ENCODE peak calls at places on chromosomes 12 and 14, in four cellular contexts. One of them, this sample, is unnamed.
A peak's percentile ranks its signal among the peaks of the same experiment; 100 is the strongest.

GRCh38 chr12:68587448-68587873 is 23.2 kb upstream of the RAP1B start:
- DNase-seq in prostate gland: no peak
- DNase-seq in sigmoid colon: no peak
- DNase-seq in HCT116: no peak
- DNase-seq in this sample: no peak

GRCh38 chr12:122894173-122895121 is 1.5 kb downstream of the VPS37B start:
- DNase-seq in prostate gland: no peak
- DNase-seq in sigmoid colon: no peak
- DNase-seq in HCT116: no peak
- DNase-seq in this sample: no peak

GRCh38 chr14:69324341-69324931 is 64.5 kb downstream of the GALNT16 start:
- DNase-seq in sigmoid colon: peak; percentile 46
- DNase-seq in HCT116: no peak
- DNase-seq in prostate gland: no peak
- DNase-seq in this sample: no peak

GRCh38 chr14:90850487-90850886 is 34.3 kb upstream of the TTC7B start:
- DNase-seq in HCT116: peak; percentile 45
- DNase-seq in prostate gland: no peak
- DNase-seq in sigmoid colon: no peak
- DNase-seq in this sample: no peak

GRCh38 chr12:20220339-20220738 is 148.0 kb upstream of the PDE3A start:
- DNase-seq in prostate gland: no peak
- DNase-seq in HCT116: peak; percentile 36
- DNase-seq in sigmoid colon: no peak
- DNase-seq in this sample: no peak

GRCh38 chr14:23881292-23881691 is 72.3 kb upstream of the DHRS4 start:
- DNase-seq in prostate gland: no peak
- DNase-seq in HCT116: no peak
- DNase-seq in sigmoid colon: no peak
- DNase-seq in this sample: no peak

GRCh38 chr14:68736519-68736918 is 56.3 kb downstream of the ZFP36L1 start:
- DNase-seq in prostate gland: no peak
- DNase-seq in sigmoid colon: no peak
- DNase-seq in HCT116: no peak
- DNase-seq in this sample: no peak

GRCh38 chr12:132133952-132134652 is 10.0 kb downstream of the DDX51 start:
- DNase-seq in sigmoid colon: no peak
- DNase-seq in HCT116: no peak
- DNase-seq in prostate gland: no peak
- DNase-seq in this sample: no peak

GRCh38 chr14:68239988-68240387 is 420.4 kb downstream of the RAD51B start:
- DNase-seq in sigmoid colon: peak; percentile 88
- DNase-seq in prostate gland: no peak
- DNase-seq in HCT116: no peak
- DNase-seq in this sample: no peak

GRCh38 chr14:67311868-67312267 is 47.7 kb downstream of the ATP6V1D start:
- DNase-seq in sigmoid colon: no peak
- DNase-seq in prostate gland: no peak
- DNase-seq in HCT116: no peak
- DNase-seq in this sample: no peak

GRCh38 chr12:46875095-46875494 is 49.3 kb upstream of the SLC38A4 start:
- DNase-seq in HCT116: no peak
- DNase-seq in prostate gland: no peak
- DNase-seq in sigmoid colon: no peak
- DNase-seq in this sample: no peak

GRCh38 chr14:90820958-90821357 is 4.7 kb upstream of the TTC7B start:
- DNase-seq in HCT116: no peak
- DNase-seq in prostate gland: no peak
- DNase-seq in sigmoid colon: no peak
- DNase-seq in this sample: no peak

GRCh38 chr12:79689477-79690155 is 1.1 kb downstream of the PAWR start:
- DNase-seq in prostate gland: peak; percentile 67
- DNase-seq in sigmoid colon: no peak
- DNase-seq in HCT116: no peak
- DNase-seq in this sample: peak; percentile 61

GRCh38 chr14:24056800-24057184 is 5.0 kb downstream of the CARMIL3 start:
- DNase-seq in prostate gland: no peak
- DNase-seq in sigmoid colon: peak; percentile 53
- DNase-seq in HCT116: no peak
- DNase-seq in this sample: no peak

GRCh38 chr12:22415342-22416309 is 81.1 kb upstream of the ST8SIA1 start:
- DNase-seq in sigmoid colon: no peak
- DNase-seq in prostate gland: peak; percentile 80
- DNase-seq in HCT116: no peak
- DNase-seq in this sample: no peak

GRCh38 chr14:90553921-90554336 is 157.1 kb downstream of the CALM1 start:
- DNase-seq in sigmoid colon: peak; percentile 64
- DNase-seq in prostate gland: no peak
- DNase-seq in HCT116: no peak
- DNase-seq in this sample: no peak

GRCh38 chr12:19755141-19755540 is 315.8 kb downstream of the AEBP2 start:
- DNase-seq in sigmoid colon: no peak
- DNase-seq in HCT116: no peak
- DNase-seq in prostate gland: no peak
- DNase-seq in this sample: no peak

DNA sequence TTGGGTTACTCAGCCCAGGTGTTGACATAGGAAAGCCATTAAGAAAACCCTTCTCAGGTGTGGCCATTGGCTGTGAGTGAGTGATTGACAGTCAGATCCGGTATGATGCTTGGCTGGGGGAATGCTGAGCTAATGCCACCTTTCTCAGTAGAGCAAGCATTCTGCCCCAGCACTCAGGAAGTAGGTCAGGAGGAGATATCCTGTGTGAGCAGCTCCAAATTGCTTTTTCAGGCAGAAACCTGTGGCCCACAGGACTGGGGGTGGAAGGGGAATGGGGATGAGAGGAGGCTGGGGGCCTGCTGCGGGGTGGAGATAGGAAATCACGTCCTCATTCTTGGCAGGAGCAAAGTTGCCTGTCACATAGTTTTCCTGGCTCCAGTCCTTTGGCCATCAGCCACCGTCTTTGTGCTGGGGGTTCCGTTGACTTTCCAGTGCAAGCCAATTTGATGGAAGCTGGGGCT is 55.7 kb downstream of the NINJ2 start:
- DNase-seq in prostate gland: no peak
- DNase-seq in sigmoid colon: no peak
- DNase-seq in HCT116: no peak
- DNase-seq in this sample: peak; percentile 80
- TF ChIP-seq POLR2AphosphoS5 in prostate gland: no peak
- TF ChIP-seq POLR2AphosphoS5 in sigmoid colon: no peak
- TF ChIP-seq POLR2AphosphoS5 in HCT116: no peak
- TF ChIP-seq POLR2AphosphoS5 in this sample: no peak

GRCh38 chr14:47332939-47333338 is 342.5 kb downstream of the MDGA2 start:
- DNase-seq in prostate gland: no peak
- DNase-seq in HCT116: no peak
- DNase-seq in sigmoid colon: no peak
- DNase-seq in this sample: no peak
- H3K9me3 ChIP-seq in prostate gland: no peaks in the 10 kb centered on the region
- H3K9me3 ChIP-seq in HCT116: no peaks in the 10 kb centered on the region
- H3K9me3 ChIP-seq in sigmoid colon: no peaks in the 10 kb centered on the region
- H3K9me3 ChIP-seq in this sample: no peaks in the 10 kb centered on the region

DNA sequence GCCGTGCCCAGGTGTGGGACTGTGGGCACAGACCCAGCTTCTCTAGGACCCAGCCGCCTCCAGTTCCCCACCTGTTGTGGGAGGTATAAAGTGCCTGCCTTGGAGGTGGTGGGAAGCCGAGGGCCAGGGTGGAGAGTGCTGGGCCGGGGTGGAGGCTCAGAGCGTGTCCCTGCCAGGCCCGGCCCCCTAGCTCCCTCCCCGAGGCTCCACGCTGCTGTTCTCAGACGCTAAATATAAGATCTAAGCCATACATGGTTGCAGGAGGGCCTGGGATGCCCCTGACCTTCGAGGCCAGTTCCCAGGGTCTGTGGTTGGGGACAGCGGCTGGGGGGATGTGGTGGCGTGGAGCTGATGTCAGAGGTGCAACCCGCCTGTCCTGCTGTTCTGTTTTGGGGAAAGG is 10.8 kb downstream of the INF2 start:
- DNase-seq in prostate gland: no peak
- DNase-seq in HCT116: no peak
- DNase-seq in sigmoid colon: no peak
- DNase-seq in this sample: no peak
- H3K27ac ChIP-seq in prostate gland: no peak overlapping the region
- H3K27ac ChIP-seq in HCT116: peak overlapping the region; percentile 22
- H3K27ac ChIP-seq in sigmoid colon: peak overlapping the region; percentile 82
- H3K27ac ChIP-seq in this sample: peak overlapping the region; percentile 35

GRCh38 chr12:110403146-110403974 is at the start of gene ANAPC7:
- DNase-seq in prostate gland: peak; percentile 87
- DNase-seq in sigmoid colon: peak; percentile 96
- DNase-seq in HCT116: peak; percentile 83
- DNase-seq in this sample: peak; percentile 94

DNA sequence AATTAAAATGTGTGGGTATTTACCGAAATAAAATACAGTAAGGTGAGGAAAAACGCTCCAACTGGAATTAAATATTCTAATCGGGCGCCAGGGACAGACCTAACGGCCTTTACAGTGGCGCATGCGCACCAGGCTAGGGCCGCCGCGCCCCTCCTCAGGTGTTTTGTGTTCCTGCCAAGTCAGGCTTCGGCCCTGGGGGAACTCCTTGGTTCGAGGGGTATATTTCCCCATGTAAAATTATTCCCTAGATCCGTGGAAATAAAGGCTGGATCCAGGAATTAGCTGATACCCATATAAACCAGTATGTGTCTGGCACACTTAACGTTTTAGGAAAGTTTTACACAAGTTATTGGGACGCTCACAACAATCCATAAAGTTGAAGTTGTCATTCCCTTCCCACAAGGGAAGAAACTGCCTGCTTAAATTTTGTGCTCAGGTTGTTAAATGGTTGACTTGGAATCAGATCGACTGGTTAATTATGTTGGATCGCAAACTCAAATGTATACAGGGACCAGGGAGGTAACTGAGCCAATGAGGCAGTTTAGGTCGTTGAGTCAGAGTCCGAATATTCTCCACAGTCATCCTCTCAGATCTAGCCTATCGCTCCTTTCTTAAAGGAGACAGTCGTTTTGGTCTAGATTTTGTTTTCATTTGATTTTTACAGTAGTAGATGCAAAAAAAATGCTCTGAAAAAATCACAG is 617 bp upstream of the ANAPC7 start:
- DNase-seq in sigmoid colon: peak; percentile 82
- DNase-seq in prostate gland: peak; percentile 52
- DNase-seq in HCT116: peak; percentile 45
- DNase-seq in this sample: peak; percentile 77
- TF ChIP-seq POLR2AphosphoS5 in sigmoid colon: no peak
- TF ChIP-seq POLR2AphosphoS5 in prostate gland: no peak
- TF ChIP-seq POLR2AphosphoS5 in HCT116: peak; percentile 80
- TF ChIP-seq POLR2AphosphoS5 in this sample: no peak

GRCh38 chr12:52815161-52815560 is 1.2 kb upstream of the KRT4 start:
- DNase-seq in HCT116: no peak
- DNase-seq in prostate gland: no peak
- DNase-seq in sigmoid colon: no peak
- DNase-seq in this sample: no peak
- H3K9me3 ChIP-seq in HCT116: no peaks in the 10 kb centered on the region
- H3K9me3 ChIP-seq in prostate gland: no peaks in the 10 kb centered on the region
- H3K9me3 ChIP-seq in sigmoid colon: no peaks in the 10 kb centered on the region
- H3K9me3 ChIP-seq in this sample: no peaks in the 10 kb centered on the region

GRCh38 chr14:21017528-21018245 is 7.2 kb downstream of the NDRG2 start:
- DNase-seq in HCT116: no peak
- DNase-seq in prostate gland: no peak
- DNase-seq in sigmoid colon: no peak
- DNase-seq in this sample: no peak
- H3K27ac ChIP-seq in HCT116: no peak overlapping the region
- H3K27ac ChIP-seq in prostate gland: no peak overlapping the region
- H3K27ac ChIP-seq in sigmoid colon: no peak overlapping the region
- H3K27ac ChIP-seq in this sample: no peak overlapping the region

GRCh38 chr12:121783771-121784170 is 9.7 kb downstream of the RHOF start:
- DNase-seq in HCT116: no peak
- DNase-seq in prostate gland: no peak
- DNase-seq in sigmoid colon: no peak
- DNase-seq in this sample: no peak

GRCh38 chr12:121784460-121784859 is 9.0 kb downstream of the RHOF start:
- DNase-seq in HCT116: no peak
- DNase-seq in prostate gland: no peak
- DNase-seq in sigmoid colon: no peak
- DNase-seq in this sample: no peak

GRCh38 chr12:121787063-121787774 is 6.3 kb downstream of the RHOF start:
- DNase-seq in sigmoid colon: no peak
- DNase-seq in HCT116: no peak
- DNase-seq in prostate gland: no peak
- DNase-seq in this sample: no peak

GRCh38 chr12:121788176-121788818 is 5.2 kb downstream of the RHOF start:
- DNase-seq in prostate gland: no peak
- DNase-seq in HCT116: no peak
- DNase-seq in sigmoid colon: no peak
- DNase-seq in this sample: no peak

DNA sequence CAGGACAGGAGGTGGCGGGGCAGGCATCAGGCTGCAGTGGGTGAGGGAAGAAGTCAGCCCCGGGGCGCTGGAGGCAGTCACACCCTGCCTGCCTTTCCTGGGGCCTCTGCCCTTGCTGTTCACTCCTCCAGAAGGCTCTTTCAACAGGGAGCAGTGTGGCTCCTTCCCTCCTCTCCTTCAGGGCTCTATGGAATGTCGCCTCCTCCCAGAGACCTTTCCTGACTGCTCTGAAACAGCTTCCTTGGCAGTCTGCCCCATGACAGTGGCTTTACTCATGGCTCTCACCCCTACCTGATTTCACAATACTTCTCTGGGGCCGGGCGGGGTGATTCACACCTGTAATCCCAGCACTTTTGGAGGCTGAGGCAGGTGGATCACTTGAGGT is 7.1 kb downstream of the RHOF start:
- DNase-seq in sigmoid colon: peak; percentile 77
- DNase-seq in HCT116: peak; percentile 99
- DNase-seq in prostate gland: no peak
- DNase-seq in this sample: peak; percentile 92
- TF ChIP-seq POLR2AphosphoS5 in sigmoid colon: no peak
- TF ChIP-seq POLR2AphosphoS5 in HCT116: peak; percentile 75
- TF ChIP-seq POLR2AphosphoS5 in prostate gland: no peak
- TF ChIP-seq POLR2AphosphoS5 in this sample: no peak

GRCh38 chr12:133204264-133204603 is 22.9 kb downstream of the ZNF268 start:
- DNase-seq in HCT116: no peak
- DNase-seq in prostate gland: no peak
- DNase-seq in sigmoid colon: no peak
- DNase-seq in this sample: no peak
- H3K9me3 ChIP-seq in HCT116: peaks cover 60% of the 10 kb centered on the region
- H3K9me3 ChIP-seq in prostate gland: peaks cover 9% of the 10 kb centered on the region
- H3K9me3 ChIP-seq in sigmoid colon: peaks cover 95% of the 10 kb centered on the region
- H3K9me3 ChIP-seq in this sample: peaks cover 99% of the 10 kb centered on the region